ENCODE peak calls at places on chromosomes 13 and 19, in six cellular contexts. One of them, this sample, is unnamed.

GRCh38 chr13:114104626-114105350 is 27.6 kb downstream of the RASA3 start:
- DNase-seq in activated naive CD4-positive, alpha-beta T cell treated with Interleukin-2 at 50 U/mL for 16 hours: no peak
- DNase-seq in AG04450: no peak
- DNase-seq in neural crest cell: no peak
- DNase-seq in CD8-positive, alpha-beta memory T cell: no peak
- DNase-seq in nucleus accumbens: no peak
- DNase-seq in this sample: no peak

GRCh38 chr19:58544591-58545285 is 874 bp downstream of the TRIM28 start:
- DNase-seq in activated naive CD4-positive, alpha-beta T cell treated with Interleukin-2 at 50 U/mL for 16 hours: peak
- DNase-seq in neural crest cell: peak
- DNase-seq in CD8-positive, alpha-beta memory T cell: no peak
- DNase-seq in AG04450: no peak
- DNase-seq in nucleus accumbens: no peak
- DNase-seq in this sample: peak

GRCh38 chr13:79869326-79869725 is 388.4 kb downstream of the NDFIP2 start:
- DNase-seq in nucleus accumbens: no peak
- DNase-seq in neural crest cell: no peak
- DNase-seq in AG04450: no peak
- DNase-seq in activated naive CD4-positive, alpha-beta T cell treated with Interleukin-2 at 50 U/mL for 16 hours: no peak
- DNase-seq in CD8-positive, alpha-beta memory T cell: no peak
- DNase-seq in this sample: no peak

GRCh38 chr13:99354371-99354951 is 47.3 kb upstream of the GPR183 start:
- DNase-seq in activated naive CD4-positive, alpha-beta T cell treated with Interleukin-2 at 50 U/mL for 16 hours: peak
- DNase-seq in CD8-positive, alpha-beta memory T cell: no peak
- DNase-seq in neural crest cell: no peak
- DNase-seq in nucleus accumbens: no peak
- DNase-seq in AG04450: no peak
- DNase-seq in this sample: no peak

GRCh38 chr13:36432106-36432544 is at the start of gene CCNA1:
- DNase-seq in activated naive CD4-positive, alpha-beta T cell treated with Interleukin-2 at 50 U/mL for 16 hours: no peak
- DNase-seq in CD8-positive, alpha-beta memory T cell: no peak
- DNase-seq in AG04450: no peak
- DNase-seq in neural crest cell: peak
- DNase-seq in nucleus accumbens: peak
- DNase-seq in this sample: no peak

GRCh38 chr13:46348976-46349375 is 38.1 kb downstream of the RUBCNL start:
- DNase-seq in AG04450: no peak
- DNase-seq in nucleus accumbens: no peak
- DNase-seq in CD8-positive, alpha-beta memory T cell: no peak
- DNase-seq in activated naive CD4-positive, alpha-beta T cell treated with Interleukin-2 at 50 U/mL for 16 hours: no peak
- DNase-seq in neural crest cell: no peak
- DNase-seq in this sample: no peak

GRCh38 chr13:32048816-32049215 is 17.2 kb downstream of the FRY start:
- DNase-seq in activated naive CD4-positive, alpha-beta T cell treated with Interleukin-2 at 50 U/mL for 16 hours: no peak
- DNase-seq in CD8-positive, alpha-beta memory T cell: no peak
- DNase-seq in neural crest cell: no peak
- DNase-seq in nucleus accumbens: no peak
- DNase-seq in AG04450: no peak
- DNase-seq in this sample: no peak

GRCh38 chr19:42224940-42225717 is 5.0 kb downstream of the ZNF526 start:
- DNase-seq in AG04450: no peak
- DNase-seq in CD8-positive, alpha-beta memory T cell: no peak
- DNase-seq in nucleus accumbens: no peak
- DNase-seq in neural crest cell: no peak
- DNase-seq in activated naive CD4-positive, alpha-beta T cell treated with Interleukin-2 at 50 U/mL for 16 hours: no peak
- DNase-seq in this sample: no peak

GRCh38 chr13:35693142-35693784 is 216.8 kb upstream of the MAB21L1 start:
- DNase-seq in nucleus accumbens: no peak
- DNase-seq in CD8-positive, alpha-beta memory T cell: no peak
- DNase-seq in activated naive CD4-positive, alpha-beta T cell treated with Interleukin-2 at 50 U/mL for 16 hours: no peak
- DNase-seq in AG04450: no peak
- DNase-seq in neural crest cell: no peak
- DNase-seq in this sample: no peak

GRCh38 chr19:54124393-54124792 is 8.8 kb downstream of the PRPF31 start:
- DNase-seq in nucleus accumbens: no peak
- DNase-seq in AG04450: no peak
- DNase-seq in neural crest cell: no peak
- DNase-seq in CD8-positive, alpha-beta memory T cell: no peak
- DNase-seq in activated naive CD4-positive, alpha-beta T cell treated with Interleukin-2 at 50 U/mL for 16 hours: no peak
- DNase-seq in this sample: no peak

GRCh38 chr19:35725216-35725861 is 7.5 kb downstream of the KMT2B start:
- DNase-seq in CD8-positive, alpha-beta memory T cell: no peak
- DNase-seq in activated naive CD4-positive, alpha-beta T cell treated with Interleukin-2 at 50 U/mL for 16 hours: no peak
- DNase-seq in nucleus accumbens: no peak
- DNase-seq in AG04450: no peak
- DNase-seq in neural crest cell: no peak
- DNase-seq in this sample: no peak

GRCh38 chr13:48564046-48564445 is 31.2 kb upstream of the RCBTB2 start:
- DNase-seq in activated naive CD4-positive, alpha-beta T cell treated with Interleukin-2 at 50 U/mL for 16 hours: no peak
- DNase-seq in nucleus accumbens: no peak
- DNase-seq in AG04450: no peak
- DNase-seq in neural crest cell: no peak
- DNase-seq in CD8-positive, alpha-beta memory T cell: no peak
- DNase-seq in this sample: no peak

GRCh38 chr13:110809871-110810486 is 96.5 kb downstream of the ING1 start:
- DNase-seq in CD8-positive, alpha-beta memory T cell: no peak
- DNase-seq in neural crest cell: no peak
- DNase-seq in AG04450: no peak
- DNase-seq in activated naive CD4-positive, alpha-beta T cell treated with Interleukin-2 at 50 U/mL for 16 hours: no peak
- DNase-seq in nucleus accumbens: no peak
- DNase-seq in this sample: no peak

GRCh38 chr19:40561947-40562346 is 14.7 kb upstream of the SHKBP1 start:
- DNase-seq in activated naive CD4-positive, alpha-beta T cell treated with Interleukin-2 at 50 U/mL for 16 hours: no peak
- DNase-seq in AG04450: no peak
- DNase-seq in CD8-positive, alpha-beta memory T cell: no peak
- DNase-seq in nucleus accumbens: no peak
- DNase-seq in neural crest cell: no peak
- DNase-seq in this sample: no peak

GRCh38 chr19:4368128-4368820 is 24.9 kb downstream of the MPND start:
- DNase-seq in activated naive CD4-positive, alpha-beta T cell treated with Interleukin-2 at 50 U/mL for 16 hours: no peak
- DNase-seq in neural crest cell: no peak
- DNase-seq in nucleus accumbens: no peak
- DNase-seq in CD8-positive, alpha-beta memory T cell: no peak
- DNase-seq in AG04450: no peak
- DNase-seq in this sample: no peak

GRCh38 chr19:13835791-13836723 is 40.8 kb downstream of the ZSWIM4 start:
- DNase-seq in activated naive CD4-positive, alpha-beta T cell treated with Interleukin-2 at 50 U/mL for 16 hours: no peak
- DNase-seq in AG04450: no peak
- DNase-seq in nucleus accumbens: no peak
- DNase-seq in neural crest cell: no peak
- DNase-seq in CD8-positive, alpha-beta memory T cell: no peak
- DNase-seq in this sample: no peak

GRCh38 chr19:11373885-11374448 is 499 bp upstream of the SWSAP1 start:
- DNase-seq in CD8-positive, alpha-beta memory T cell: no peak
- DNase-seq in AG04450: no peak
- DNase-seq in activated naive CD4-positive, alpha-beta T cell treated with Interleukin-2 at 50 U/mL for 16 hours: no peak
- DNase-seq in nucleus accumbens: peak
- DNase-seq in neural crest cell: no peak
- DNase-seq in this sample: no peak

GRCh38 chr19:9156304-9156703 is 16.1 kb downstream of the ZNF317 start:
- DNase-seq in AG04450: no peak
- DNase-seq in CD8-positive, alpha-beta memory T cell: no peak
- DNase-seq in activated naive CD4-positive, alpha-beta T cell treated with Interleukin-2 at 50 U/mL for 16 hours: no peak
- DNase-seq in neural crest cell: no peak
- DNase-seq in nucleus accumbens: no peak
- DNase-seq in this sample: no peak

GRCh38 chr19:9580728-9581127 is 3.6 kb downstream of the ZNF121 start:
- DNase-seq in AG04450: no peak
- DNase-seq in activated naive CD4-positive, alpha-beta T cell treated with Interleukin-2 at 50 U/mL for 16 hours: no peak
- DNase-seq in neural crest cell: no peak
- DNase-seq in CD8-positive, alpha-beta memory T cell: no peak
- DNase-seq in nucleus accumbens: no peak
- DNase-seq in this sample: no peak

GRCh38 chr19:40519352-40520322 is 52.8 kb downstream of the SPTBN4 start:
- DNase-seq in CD8-positive, alpha-beta memory T cell: no peak
- DNase-seq in nucleus accumbens: no peak
- DNase-seq in AG04450: no peak
- DNase-seq in activated naive CD4-positive, alpha-beta T cell treated with Interleukin-2 at 50 U/mL for 16 hours: no peak
- DNase-seq in neural crest cell: no peak
- DNase-seq in this sample: no peak

GRCh38 chr19:52689804-52690394 is 44.9 kb downstream of the ZNF611 start:
- DNase-seq in nucleus accumbens: peak
- DNase-seq in AG04450: no peak
- DNase-seq in neural crest cell: peak
- DNase-seq in CD8-positive, alpha-beta memory T cell: peak
- DNase-seq in activated naive CD4-positive, alpha-beta T cell treated with Interleukin-2 at 50 U/mL for 16 hours: peak
- DNase-seq in this sample: peak

GRCh38 chr13:75776550-75776949 is 140.4 kb downstream of the LMO7 start:
- DNase-seq in AG04450: no peak
- DNase-seq in CD8-positive, alpha-beta memory T cell: no peak
- DNase-seq in activated naive CD4-positive, alpha-beta T cell treated with Interleukin-2 at 50 U/mL for 16 hours: no peak
- DNase-seq in neural crest cell: no peak
- DNase-seq in nucleus accumbens: no peak
- DNase-seq in this sample: no peak

GRCh38 chr13:47213057-47213456 is 316.2 kb upstream of the HTR2A start:
- DNase-seq in neural crest cell: no peak
- DNase-seq in nucleus accumbens: no peak
- DNase-seq in activated naive CD4-positive, alpha-beta T cell treated with Interleukin-2 at 50 U/mL for 16 hours: no peak
- DNase-seq in AG04450: no peak
- DNase-seq in CD8-positive, alpha-beta memory T cell: no peak
- DNase-seq in this sample: no peak

GRCh38 chr19:27679399-27679798 is 1533.6 kb downstream of the UQCRFS1 start:
- DNase-seq in activated naive CD4-positive, alpha-beta T cell treated with Interleukin-2 at 50 U/mL for 16 hours: no peak
- DNase-seq in neural crest cell: no peak
- DNase-seq in AG04450: no peak
- DNase-seq in nucleus accumbens: no peak
- DNase-seq in CD8-positive, alpha-beta memory T cell: no peak
- DNase-seq in this sample: no peak

GRCh38 chr13:71968025-71968424 is 101.0 kb upstream of the DACH1 start:
- DNase-seq in neural crest cell: no peak
- DNase-seq in AG04450: no peak
- DNase-seq in activated naive CD4-positive, alpha-beta T cell treated with Interleukin-2 at 50 U/mL for 16 hours: no peak
- DNase-seq in CD8-positive, alpha-beta memory T cell: no peak
- DNase-seq in nucleus accumbens: no peak
- DNase-seq in this sample: no peak

GRCh38 chr13:21703846-21704245 is 33.0 kb downstream of the FGF9 start:
- DNase-seq in AG04450: no peak
- DNase-seq in CD8-positive, alpha-beta memory T cell: no peak
- DNase-seq in activated naive CD4-positive, alpha-beta T cell treated with Interleukin-2 at 50 U/mL for 16 hours: no peak
- DNase-seq in neural crest cell: no peak
- DNase-seq in nucleus accumbens: no peak
- DNase-seq in this sample: no peak

GRCh38 chr19:31304877-31305312 is 44.3 kb downstream of the TSHZ3 start:
- DNase-seq in CD8-positive, alpha-beta memory T cell: no peak
- DNase-seq in activated naive CD4-positive, alpha-beta T cell treated with Interleukin-2 at 50 U/mL for 16 hours: no peak
- DNase-seq in nucleus accumbens: no peak
- DNase-seq in AG04450: no peak
- DNase-seq in neural crest cell: no peak
- DNase-seq in this sample: no peak

GRCh38 chr19:46481187-46481586 is 9.8 kb upstream of the PNMA8A start:
- DNase-seq in CD8-positive, alpha-beta memory T cell: no peak
- DNase-seq in activated naive CD4-positive, alpha-beta T cell treated with Interleukin-2 at 50 U/mL for 16 hours: no peak
- DNase-seq in neural crest cell: no peak
- DNase-seq in AG04450: no peak
- DNase-seq in nucleus accumbens: peak
- DNase-seq in this sample: no peak

GRCh38 chr13:32284927-32285632 is 30.1 kb downstream of the ZAR1L start:
- DNase-seq in nucleus accumbens: peak
- DNase-seq in neural crest cell: no peak
- DNase-seq in CD8-positive, alpha-beta memory T cell: no peak
- DNase-seq in AG04450: no peak
- DNase-seq in activated naive CD4-positive, alpha-beta T cell treated with Interleukin-2 at 50 U/mL for 16 hours: no peak
- DNase-seq in this sample: no peak

GRCh38 chr19:35592226-35592625 is 6.3 kb downstream of the PMIS2 start:
- DNase-seq in CD8-positive, alpha-beta memory T cell: peak
- DNase-seq in activated naive CD4-positive, alpha-beta T cell treated with Interleukin-2 at 50 U/mL for 16 hours: peak
- DNase-seq in AG04450: peak
- DNase-seq in neural crest cell: no peak
- DNase-seq in nucleus accumbens: peak
- DNase-seq in this sample: no peak

GRCh38 chr19:43700368-43701015 is 15.4 kb upstream of the IRGC start:
- DNase-seq in nucleus accumbens: peak
- DNase-seq in CD8-positive, alpha-beta memory T cell: no peak
- DNase-seq in neural crest cell: no peak
- DNase-seq in activated naive CD4-positive, alpha-beta T cell treated with Interleukin-2 at 50 U/mL for 16 hours: peak
- DNase-seq in AG04450: peak
- DNase-seq in this sample: no peak

GRCh38 chr19:55115446-55116065 is 1.9 kb downstream of the PPP1R12C start:
- DNase-seq in activated naive CD4-positive, alpha-beta T cell treated with Interleukin-2 at 50 U/mL for 16 hours: no peak
- DNase-seq in nucleus accumbens: no peak
- DNase-seq in neural crest cell: no peak
- DNase-seq in CD8-positive, alpha-beta memory T cell: no peak
- DNase-seq in AG04450: no peak
- DNase-seq in this sample: no peak

This sample was measured in effector CD4-positive, alpha-beta T cell.